ENCODE peak calls at places on chromosome 4, in seven cellular contexts. Y is GM23248; M is effector memory CD4-positive, alpha-beta T cell; F is cardiac muscle cell; I is CD8-positive, alpha-beta memory T cell; A is breast epithelium; T is psoas muscle. U is an unnamed sample.

GRCh38 chr4:144615182-144615581 is 30.8 kb upstream of the HHIP start:
- DNase-seq in M (no peak), A (no peak), F (no peak), T (no peak), I (no peak), Y (peak; percentile 55), U (no peak)

GRCh38 chr4:87304659-87305277 is 17.9 kb downstream of the HSD17B13 start:
- DNase-seq in T (no peak), I (no peak), F (peak; percentile 32), Y (no peak), M (no peak), A (no peak), U (no peak)

GRCh38 chr4:14125375-14126129 is 498.0 kb upstream of the BOD1L1 start:
- DNase-seq in A (no peak), Y (no peak), I (no peak), T (no peak), F (no peak), M (no peak), U (no peak)

GRCh38 chr4:106351016-106351415 is 17.6 kb downstream of the GIMD1 start:
- DNase-seq in I (no peak), T (no peak), Y (no peak), F (no peak), A (no peak), M (no peak), U (no peak)

GRCh38 chr4:25795566-25796454 is 67.0 kb downstream of the SEL1L3 start:
- DNase-seq in Y (peak; percentile 95), I (no peak), T (no peak), M (no peak), A (no peak), F (peak; percentile 70), U (no peak)

GRCh38 chr4:6188687-6189305 is 11.6 kb downstream of the JAKMIP1 start:
- DNase-seq in Y (no peak), T (no peak), F (no peak), M (no peak), A (no peak), I (no peak), U (no peak)

GRCh38 chr4:176340871-176341685 is 21.3 kb downstream of the SPCS3 start:
- DNase-seq in I (no peak), Y (peak; percentile 72), F (peak; percentile 75), T (no peak), M (no peak), A (no peak), U (peak; percentile 46)

GRCh38 chr4:185384877-185385465 is 10.8 kb downstream of the LRP2BP start:
- DNase-seq in T (no peak), Y (no peak), I (no peak), A (no peak), F (peak; percentile 41), M (no peak), U (no peak)

GRCh38 chr4:148034821-148035220 is 302.9 kb downstream of the ARHGAP10 start:
- DNase-seq in I (no peak), F (no peak), A (no peak), M (no peak), Y (no peak), T (no peak), U (no peak)

GRCh38 chr4:87134122-87134521 is 86.3 kb downstream of the KLHL8 start:
- DNase-seq in F (no peak), Y (no peak), A (no peak), M (no peak), I (no peak), T (no peak), U (no peak)

GRCh38 chr4:142473960-142474338 is 372.2 kb downstream of the INPP4B start:
- DNase-seq in T (no peak), M (no peak), Y (no peak), A (no peak), I (no peak), F (no peak), U (no peak)

GRCh38 chr4:129362685-129363274 is 266.8 kb downstream of the C4orf33 start:
- DNase-seq in F (peak; percentile 86), M (peak; percentile 10), T (no peak), I (peak; percentile 20), Y (peak; percentile 70), A (peak; percentile 18), U (peak; percentile 35)

GRCh38 chr4:168856312-168856711 is 153.7 kb downstream of the CBR4 start:
- DNase-seq in Y (peak; percentile 77), T (no peak), A (no peak), I (no peak), M (no peak), F (peak; percentile 89), U (no peak)

GRCh38 chr4:183876268-183876934 is 28.7 kb upstream of the STOX2 start:
- DNase-seq in I (no peak), T (peak; percentile 71), Y (peak; percentile 66), F (peak; percentile 93), A (peak; percentile 44), M (no peak), U (no peak)

GRCh38 chr4:24693636-24694035 is 101.7 kb upstream of the SOD3 start:
- DNase-seq in A (no peak), T (no peak), F (peak; percentile 45), Y (no peak), I (no peak), M (no peak), U (no peak)

GRCh38 chr4:140003851-140004579 is 150.0 kb downstream of the MAML3 start:
- DNase-seq in F (no peak), M (no peak), A (no peak), Y (no peak), T (no peak), I (no peak), U (no peak)

GRCh38 chr4:7433376-7434140 is 1.2 kb downstream of the PSAPL1 start:
- DNase-seq in T (no peak), Y (no peak), A (no peak), I (no peak), F (no peak), M (no peak), U (no peak)

GRCh38 chr4:140065393-140065792 is 88.6 kb downstream of the MAML3 start:
- DNase-seq in A (no peak), Y (no peak), T (no peak), I (no peak), M (no peak), F (no peak), U (no peak)

GRCh38 chr4:129239088-129239487 is 143.1 kb downstream of the C4orf33 start:
- DNase-seq in F (peak; percentile 60), I (no peak), M (no peak), Y (peak; percentile 19), A (no peak), T (peak; percentile 40), U (no peak)

GRCh38 chr4:88706574-88706973 is 8.9 kb upstream of the NAP1L5 start:
- DNase-seq in Y (peak; percentile 83), I (no peak), M (no peak), T (peak; percentile 72), F (peak; percentile 83), A (no peak), U (no peak)
- H3K36me3 ChIP-seq in Y (peaks cover 2% of the 10 kb centered on the region), I (peaks cover 26% of the 10 kb centered on the region), M (peaks cover 64% of the 10 kb centered on the region), T (peaks cover 9% of the 10 kb centered on the region), F (peaks cover 23% of the 10 kb centered on the region), A (no peaks in the 10 kb centered on the region), U (peaks cover 34% of the 10 kb centered on the region)

GRCh38 chr4:39502034-39502658 is 25.1 kb downstream of the UGDH start:
- DNase-seq in I (no peak), T (no peak), A (no peak), Y (peak; percentile 92), F (peak; percentile 27), M (no peak), U (no peak)
- H3K36me3 ChIP-seq in I (peaks cover 5% of the 10 kb centered on the region), T (peaks cover 6% of the 10 kb centered on the region), A (peaks cover 13% of the 10 kb centered on the region), Y (peaks cover 74% of the 10 kb centered on the region), F (peaks cover 57% of the 10 kb centered on the region), M (peaks cover 26% of the 10 kb centered on the region), U (peaks cover 18% of the 10 kb centered on the region)

GRCh38 chr4:96766359-96766758 is 926.5 kb downstream of the PDHA2 start:
- DNase-seq in T (no peak), A (no peak), I (no peak), M (no peak), Y (no peak), F (no peak), U (no peak)
- H3K36me3 ChIP-seq in T (no peaks in the 10 kb centered on the region), A (no peaks in the 10 kb centered on the region), I (no peaks in the 10 kb centered on the region), M (no peaks in the 10 kb centered on the region), Y (no peaks in the 10 kb centered on the region), F (no peaks in the 10 kb centered on the region), U (no peaks in the 10 kb centered on the region)

DNA sequence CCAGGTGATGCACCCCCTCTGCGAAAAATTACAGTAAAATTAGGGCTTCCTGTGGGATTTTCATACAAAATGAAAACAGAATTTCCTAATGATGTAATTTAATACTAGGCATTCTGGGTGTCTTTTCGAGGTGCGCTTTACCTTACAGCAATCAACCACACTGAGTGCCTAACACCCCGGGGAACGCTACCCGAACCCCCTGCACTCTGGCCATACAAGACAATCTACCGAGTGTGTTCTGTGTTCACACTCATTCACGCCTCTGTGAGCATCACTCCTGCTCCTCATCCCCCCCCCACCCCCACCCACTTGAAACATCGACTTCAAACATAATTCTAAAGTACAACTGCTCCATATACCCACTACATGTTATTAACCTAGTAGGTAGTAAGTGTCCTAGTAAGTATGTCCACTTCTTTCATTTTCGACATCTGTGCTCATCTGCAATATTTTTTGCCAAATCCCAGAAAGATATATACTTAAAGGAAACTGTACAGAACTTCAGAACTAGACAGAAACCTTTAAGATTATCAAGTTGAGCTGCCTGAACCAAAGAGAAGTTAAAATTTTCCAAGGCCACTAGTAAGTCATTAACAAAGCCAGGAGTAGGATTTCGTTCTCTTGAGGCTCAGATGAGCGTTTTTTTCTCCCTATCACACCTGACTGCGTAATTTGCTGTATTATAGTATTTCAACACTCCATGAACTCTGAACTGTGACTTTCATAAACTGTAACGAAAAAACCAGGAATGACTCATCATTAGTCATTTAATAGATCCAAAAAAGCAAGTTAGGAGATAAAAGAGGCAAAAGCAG is 79.9 kb downstream of the FAT1 start:
- DNase-seq in A (no peak), F (peak; percentile 76), M (no peak), I (no peak), Y (peak; percentile 81), T (no peak), U (no peak)
- H3K36me3 ChIP-seq in A (no peaks in the 10 kb centered on the region), F (no peaks in the 10 kb centered on the region), M (no peaks in the 10 kb centered on the region), I (no peaks in the 10 kb centered on the region), Y (peaks cover 14% of the 10 kb centered on the region), T (no peaks in the 10 kb centered on the region), U (no peaks in the 10 kb centered on the region)

GRCh38 chr4:1837069-1837468 is 18.9 kb downstream of the LETM1 start:
- DNase-seq in F (no peak), T (no peak), Y (no peak), A (no peak), M (no peak), I (no peak), U (no peak)

GRCh38 chr4:1833307-1834046 is 22.5 kb downstream of the LETM1 start:
- DNase-seq in I (no peak), M (no peak), T (no peak), F (no peak), Y (no peak), A (no peak), U (no peak)

GRCh38 chr4:1834047-1834769 is 21.7 kb downstream of the LETM1 start:
- DNase-seq in A (no peak), M (no peak), T (no peak), F (no peak), Y (no peak), I (no peak), U (no peak)

GRCh38 chr4:1839306-1839705 is 16.6 kb downstream of the LETM1 start:
- DNase-seq in M (no peak), I (no peak), A (no peak), Y (no peak), F (no peak), T (no peak), U (no peak)

GRCh38 chr4:1836650-1837049 is 19.3 kb downstream of the LETM1 start:
- DNase-seq in M (no peak), F (no peak), T (no peak), A (no peak), Y (no peak), I (no peak), U (no peak)
- H3K36me3 ChIP-seq in M (peaks cover 72% of the 10 kb centered on the region), F (peaks cover 14% of the 10 kb centered on the region), T (peaks cover 5% of the 10 kb centered on the region), A (peaks cover 4% of the 10 kb centered on the region), Y (peaks cover 13% of the 10 kb centered on the region), I (peaks cover 30% of the 10 kb centered on the region), U (peaks cover 53% of the 10 kb centered on the region)

GRCh38 chr4:153127773-153128494 is 76.3 kb upstream of the TRIM2 start:
- DNase-seq in A (peak; percentile 82), T (peak; percentile 80), F (peak; percentile 90), Y (peak; percentile 89), M (peak; percentile 71), I (peak; percentile 75), U (peak; percentile 82)
- H3K36me3 ChIP-seq in A (no peaks in the 10 kb centered on the region), T (no peaks in the 10 kb centered on the region), F (no peaks in the 10 kb centered on the region), Y (no peaks in the 10 kb centered on the region), M (no peaks in the 10 kb centered on the region), I (no peaks in the 10 kb centered on the region), U (no peaks in the 10 kb centered on the region)